ENCODE peak calls at places on chromosomes 16 and 17, in four cellular contexts. V is effector memory CD8-positive, alpha-beta T cell; P is activated CD8-positive, alpha-beta memory T cell treated with anti-CD3 and anti-CD28 coated beads for 4 hours; I is mucosa of descending colon. B is an unnamed sample.
A peak's percentile ranks its signal among the peaks of the same experiment; 100 is the strongest.

GRCh38 chr16:11303405-11304138 is 22.4 kb upstream of the PRM1 start:
- DNase-seq in V (no peak), P (no peak), I (no peak), B (no peak)

GRCh38 chr17:42969006-42969581 is 4.8 kb upstream of the AARSD1 start:
- DNase-seq in V (no peak), P (no peak), I (no peak), B (no peak)

GRCh38 chr16:64469906-64470702 is 651.8 kb downstream of the CDH11 start:
- DNase-seq in V (no peak), P (no peak), I (peak; percentile 23), B (peak; percentile 72)

GRCh38 chr16:48611329-48612137 is 1.6 kb upstream of the N4BP1 start:
- DNase-seq in V (peak; percentile 80), P (peak; percentile 57), I (peak; percentile 63), B (no peak)

GRCh38 chr17:82016061-82016874 is 6.4 kb downstream of the CENPX start:
- DNase-seq in V (no peak), P (no peak), I (no peak), B (no peak)

GRCh38 chr17:45355087-45355486 is 38.3 kb upstream of the MAP3K14 start:
- DNase-seq in V (no peak), P (no peak), I (no peak), B (no peak)

GRCh38 chr16:57996406-57997175 is 3.9 kb downstream of the ZNF319 start:
- DNase-seq in V (no peak), P (no peak), I (no peak), B (no peak)

GRCh38 chr17:59406808-59407381 is 75.4 kb downstream of the YPEL2 start:
- DNase-seq in V (no peak), P (no peak), I (no peak), B (peak; percentile 73)

GRCh38 chr16:86618431-86619262 is 40.3 kb downstream of the FOXL1 start:
- DNase-seq in V (no peak), P (no peak), I (no peak), B (peak; percentile 9)

GRCh38 chr17:9150407-9151090 is 129.2 kb downstream of the NTN1 start:
- DNase-seq in V (no peak), P (no peak), I (no peak), B (no peak)

GRCh38 chr17:81925860-81926450 is 1.6 kb downstream of the MAFG start:
- DNase-seq in V (no peak), P (no peak), I (no peak), B (no peak)

B was measured in myocyte.